ENCODE peak calls at places on chromosome 6, in eight cellular contexts. K, W, Y, O, T, C, I and D are unnamed samples.

GRCh38 chr6:154500769-154501171 is 9.7 kb downstream of the CNKSR3 start:
- DNase-seq in W (no peak), I (no peak), K (no peak), C (no peak), Y (no peak), T (no peak), O (no peak), D (no peak)

GRCh38 chr6:45479834-45480696 is 102.3 kb upstream of the SUPT3H start:
- DNase-seq in T (no peak), W (no peak), K (no peak), Y (peak; percentile 89), O (no peak), C (no peak), I (no peak), D (peak; percentile 75)

GRCh38 chr6:129475477-129476247 is 234.3 kb downstream of the ARHGAP18 start:
- DNase-seq in I (no peak), Y (no peak), T (no peak), K (no peak), C (peak; percentile 10), O (no peak), W (no peak), D (no peak)

GRCh38 chr6:110541701-110542309 is 65.4 kb upstream of the SLC22A16 start:
- DNase-seq in W (no peak), T (no peak), C (no peak), O (no peak), K (no peak), I (no peak), Y (no peak), D (no peak)

GRCh38 chr6:33993091-33993490 is 152.8 kb downstream of the GRM4 start:
- DNase-seq in C (no peak), T (no peak), I (no peak), K (no peak), Y (no peak), O (no peak), W (no peak), D (no peak)

GRCh38 chr6:6788394-6789020 is 200.0 kb downstream of the LY86 start:
- DNase-seq in T (no peak), K (no peak), C (no peak), Y (peak; percentile 75), O (no peak), I (no peak), W (no peak), D (no peak)

GRCh38 chr6:108946695-108947094 is 98.5 kb downstream of the ARMC2 start:
- DNase-seq in W (no peak), C (no peak), K (no peak), Y (peak; percentile 16), O (no peak), T (no peak), I (no peak), D (peak; percentile 13)

GRCh38 chr6:12233693-12234551 is 56.2 kb upstream of the EDN1 start:
- DNase-seq in C (peak; percentile 14), O (peak; percentile 16), T (peak; percentile 29), K (no peak), Y (peak; percentile 72), W (no peak), I (no peak), D (peak; percentile 81)

GRCh38 chr6:127514396-127515227 is 4.5 kb downstream of the MTCL3 start:
- DNase-seq in I (no peak), C (peak; percentile 56), Y (peak; percentile 13), T (no peak), K (no peak), W (no peak), O (peak; percentile 44), D (peak; percentile 69)

GRCh38 chr6:106124437-106125423 is 38.6 kb downstream of the PRDM1 start:
- DNase-seq in K (no peak), O (no peak), W (no peak), C (no peak), I (no peak), Y (peak; percentile 79), T (no peak), D (no peak)

GRCh38 chr6:166950443-166950821 is 5.9 kb downstream of the RNASET2 start:
- DNase-seq in C (no peak), Y (no peak), I (peak; percentile 52), K (no peak), O (no peak), W (no peak), T (no peak), D (no peak)

GRCh38 chr6:127737009-127737486 is 160.1 kb downstream of the C6orf58 start:
- DNase-seq in Y (peak; percentile 64), O (no peak), T (peak; percentile 50), K (no peak), C (peak; percentile 38), I (no peak), W (no peak), D (peak; percentile 74)

GRCh38 chr6:161418458-161418945 is 144.6 kb upstream of the AGPAT4 start:
- DNase-seq in O (no peak), Y (peak; percentile 69), C (peak; percentile 55), W (no peak), K (no peak), T (peak; percentile 63), I (no peak), D (peak; percentile 85)

GRCh38 chr6:167547751-167548150 is 222.9 kb downstream of the TTLL2 start:
- DNase-seq in I (no peak), Y (peak; percentile 21), O (no peak), C (no peak), K (no peak), T (no peak), W (no peak), D (peak; percentile 4)

GRCh38 chr6:170367241-170367640 is 60.7 kb downstream of the FAM120B start:
- DNase-seq in T (no peak), I (no peak), C (peak; percentile 28), W (no peak), O (no peak), Y (no peak), K (no peak), D (no peak)

GRCh38 chr6:446418-447366 is 55.1 kb downstream of the IRF4 start:
- DNase-seq in K (peak; percentile 53), I (peak; percentile 68), O (peak; percentile 91), T (no peak), C (no peak), W (peak; percentile 64), Y (no peak), D (no peak)

GRCh38 chr6:66662196-66662595 is 955.2 kb upstream of the EYS start:
- DNase-seq in Y (peak; percentile 25), K (no peak), C (no peak), W (no peak), I (no peak), O (no peak), T (no peak), D (no peak)

GRCh38 chr6:157236040-157236725 is 87.1 kb downstream of the TMEM242 start:
- DNase-seq in W (no peak), K (peak; percentile 20), I (no peak), O (no peak), C (no peak), T (no peak), Y (no peak), D (no peak)

GRCh38 chr6:83592770-83593394 is 80.5 kb downstream of the PRSS35 start:
- DNase-seq in Y (peak; percentile 63), C (peak; percentile 26), K (no peak), O (no peak), W (no peak), T (peak; percentile 31), I (no peak), D (peak; percentile 17)

GRCh38 chr6:28496099-28496779 is 19.4 kb downstream of the GPX6 start:
- DNase-seq in T (no peak), O (no peak), W (no peak), C (no peak), Y (peak; percentile 61), I (no peak), K (no peak), D (no peak)

GRCh38 chr6:142867988-142868818 is 76.8 kb downstream of the HIVEP2 start:
- DNase-seq in O (no peak), T (peak; percentile 55), K (no peak), Y (peak; percentile 68), I (no peak), C (no peak), W (no peak), D (no peak)

GRCh38 chr6:161268526-161269210 is 5.2 kb downstream of the AGPAT4 start:
- DNase-seq in T (no peak), Y (no peak), W (no peak), O (no peak), I (no peak), K (no peak), C (no peak), D (no peak)

GRCh38 chr6:87103977-87104601 is 9.2 kb upstream of the CGA start:
- DNase-seq in C (no peak), I (no peak), K (no peak), Y (no peak), O (no peak), W (no peak), T (no peak), D (no peak)

GRCh38 chr6:136640132-136640915 is 90.1 kb upstream of the MAP7 start:
- DNase-seq in K (no peak), C (no peak), Y (peak; percentile 9), O (no peak), T (no peak), I (no peak), W (no peak), D (peak; percentile 43)

GRCh38 chr6:126535585-126535984 is 195.7 kb downstream of the CENPW start:
- DNase-seq in C (no peak), K (no peak), T (no peak), Y (no peak), W (no peak), I (no peak), O (no peak), D (peak; percentile 25)

GRCh38 chr6:106223300-106223930 is 102.1 kb downstream of the ATG5 start:
- DNase-seq in K (peak; percentile 24), O (peak; percentile 57), I (peak; percentile 69), C (peak; percentile 74), Y (peak; percentile 76), W (no peak), T (peak; percentile 70), D (peak; percentile 75)

GRCh38 chr6:128508588-128509296 is 11.7 kb downstream of the PTPRK start:
- DNase-seq in C (no peak), T (peak; percentile 69), Y (peak; percentile 25), K (no peak), W (no peak), O (no peak), I (no peak), D (peak; percentile 97)

GRCh38 chr6:3454206-3455016 is 2.4 kb downstream of the SLC22A23 start:
- DNase-seq in O (no peak), Y (no peak), T (no peak), C (no peak), K (no peak), I (no peak), W (no peak), D (no peak)

GRCh38 chr6:15855311-15855710 is 192.5 kb upstream of the DTNBP1 start:
- DNase-seq in T (no peak), W (no peak), Y (peak; percentile 9), I (no peak), C (no peak), K (no peak), O (no peak), D (no peak)